ENCODE peak calls at places on chromosomes 16 and 17, in eight cellular contexts. O, B, D, H, A, C, P and R are unnamed samples.

GRCh38 chr17:63405741-63406261 is 40.3 kb downstream of the CYB561 start:
- DNase-seq in O (peak), B (no peak), D (peak), H (no peak), A (no peak), C (peak), P (peak), R (no peak)

GRCh38 chr16:76277099-76278030 is at the start of gene CNTNAP4:
- DNase-seq in O (peak), B (no peak), D (no peak), H (no peak), A (no peak), C (no peak), P (no peak), R (no peak)

GRCh38 chr17:17493249-17493985 is 2.8 kb downstream of the RASD1 start:
- DNase-seq in O (peak), B (no peak), D (no peak), H (no peak), A (peak), C (no peak), P (no peak), R (no peak)

GRCh38 chr17:47946929-47947397 is 5.6 kb downstream of the PNPO start:
- DNase-seq in O (peak), B (peak), D (peak), H (peak), A (peak), C (peak), P (peak), R (no peak)

GRCh38 chr16:89413811-89414585 is 76.4 kb downstream of the ANKRD11 start:
- DNase-seq in O (no peak), B (no peak), D (no peak), H (no peak), A (no peak), C (no peak), P (no peak), R (no peak)

GRCh38 chr16:50245417-50246298 is 20.7 kb upstream of the ADCY7 start:
- DNase-seq in O (peak), B (peak), D (peak), H (no peak), A (peak), C (no peak), P (peak), R (peak)

GRCh38 chr16:50531359-50531758 is 16.8 kb upstream of the NKD1 start:
- DNase-seq in O (no peak), B (no peak), D (no peak), H (no peak), A (peak), C (no peak), P (no peak), R (no peak)

GRCh38 chr16:74752756-74753155 is 21.9 kb downstream of the FA2H start:
- DNase-seq in O (no peak), B (no peak), D (no peak), H (no peak), A (no peak), C (no peak), P (no peak), R (no peak)

GRCh38 chr17:49585422-49586027 is 9.9 kb downstream of the NXPH3 start:
- DNase-seq in O (no peak), B (no peak), D (no peak), H (no peak), A (no peak), C (no peak), P (no peak), R (no peak)

GRCh38 chr17:71180801-71181385 is 939.9 kb upstream of the SOX9 start:
- DNase-seq in O (peak), B (no peak), D (no peak), H (no peak), A (no peak), C (no peak), P (no peak), R (no peak)

GRCh38 chr17:2736956-2737355 is 12.5 kb downstream of the CCDC92B start:
- DNase-seq in O (peak), B (no peak), D (no peak), H (no peak), A (no peak), C (no peak), P (no peak), R (no peak)

GRCh38 chr17:8189041-8189710 is 804 bp downstream of the BORCS6 start:
- DNase-seq in O (no peak), B (peak), D (no peak), H (peak), A (peak), C (no peak), P (no peak), R (peak)

GRCh38 chr17:10172241-10172741 is 26.1 kb downstream of the GAS7 start:
- DNase-seq in O (peak), B (no peak), D (no peak), H (no peak), A (no peak), C (peak), P (no peak), R (no peak)

GRCh38 chr17:50609376-50610074 is 25.2 kb upstream of the ABCC3 start:
- DNase-seq in O (no peak), B (no peak), D (no peak), H (no peak), A (no peak), C (no peak), P (no peak), R (no peak)

GRCh38 chr17:80219013-80219776 is 938 bp downstream of the SGSH start:
- DNase-seq in O (peak), B (peak), D (peak), H (peak), A (peak), C (peak), P (peak), R (peak)

GRCh38 chr17:731943-732787 is at the start of gene TLCD3A:
- DNase-seq in O (peak), B (peak), D (peak), H (no peak), A (peak), C (no peak), P (peak), R (peak)

GRCh38 chr17:2042355-2042929 is 620 bp downstream of the OVCA2 start:
- DNase-seq in O (peak), B (peak), D (no peak), H (no peak), A (no peak), C (no peak), P (no peak), R (peak)

GRCh38 chr17:8152112-8152775 is at the start of gene PER1:
- DNase-seq in O (peak), B (peak), D (peak), H (peak), A (peak), C (peak), P (peak), R (peak)

GRCh38 chr16:71867934-71868333 is 16.0 kb downstream of the ZNF821 start:
- DNase-seq in O (no peak), B (no peak), D (no peak), H (no peak), A (no peak), C (no peak), P (no peak), R (no peak)

GRCh38 chr16:13325396-13325795 is 424.0 kb downstream of the SHISA9 start:
- DNase-seq in O (no peak), B (no peak), D (no peak), H (no peak), A (no peak), C (no peak), P (no peak), R (no peak)

GRCh38 chr16:53737563-53737962 is 33.6 kb downstream of the FTO start:
- DNase-seq in O (no peak), B (no peak), D (no peak), H (no peak), A (no peak), C (no peak), P (no peak), R (no peak)

GRCh38 chr17:12575641-12576040 is 90.0 kb upstream of the MYOCD start:
- DNase-seq in O (no peak), B (no peak), D (no peak), H (no peak), A (no peak), C (no peak), P (no peak), R (no peak)

GRCh38 chr16:74160759-74161158 is 135.9 kb upstream of the PSMD7 start:
- DNase-seq in O (no peak), B (no peak), D (no peak), H (no peak), A (no peak), C (no peak), P (no peak), R (no peak)

GRCh38 chr17:78197147-78197830 is 10.1 kb downstream of the AFMID start:
- DNase-seq in O (no peak), B (no peak), D (no peak), H (no peak), A (no peak), C (no peak), P (no peak), R (no peak)

GRCh38 chr16:89357460-89357859 is 132.9 kb downstream of the ANKRD11 start:
- DNase-seq in O (no peak), B (no peak), D (no peak), H (peak), A (no peak), C (no peak), P (no peak), R (peak)

GRCh38 chr17:17500999-17501605 is 4.9 kb upstream of the RASD1 start:
- DNase-seq in O (no peak), B (peak), D (no peak), H (no peak), A (no peak), C (no peak), P (no peak), R (no peak)

GRCh38 chr17:32859857-32860525 is 16.9 kb downstream of the MYO1D start:
- DNase-seq in O (no peak), B (no peak), D (no peak), H (no peak), A (no peak), C (no peak), P (no peak), R (no peak)

GRCh38 chr16:69672998-69673713 is 53.2 kb downstream of the NQO1 start:
- DNase-seq in O (no peak), B (no peak), D (no peak), H (no peak), A (no peak), C (no peak), P (no peak), R (no peak)

GRCh38 chr16:11327277-11328171 is 17.7 kb upstream of the RMI2 start:
- DNase-seq in O (no peak), B (peak), D (peak), H (no peak), A (no peak), C (no peak), P (peak), R (no peak)

GRCh38 chr17:15659663-15660062 is 24.4 kb downstream of the TRIM16 start:
- DNase-seq in O (no peak), B (no peak), D (no peak), H (no peak), A (peak), C (no peak), P (no peak), R (no peak)

GRCh38 chr17:3033741-3034577 is 29.4 kb downstream of the OR1D5 start:
- DNase-seq in O (no peak), B (no peak), D (no peak), H (no peak), A (no peak), C (no peak), P (no peak), R (peak)